ENCODE peak calls at places on chromosomes 6 and 20, in eight cellular contexts. One of them, this sample, is unnamed.

GRCh38 chr20:54985100-54985499 is 509.7 kb downstream of the DOK5 start:
- DNase-seq in endothelial cell of umbilical vein: no peak
- DNase-seq in DND-41: no peak
- DNase-seq in neuronal stem cell: no peak
- DNase-seq in mammary epithelial cell: no peak
- DNase-seq in GM23248: no peak
- DNase-seq in IMR-90: no peak
- DNase-seq in fibroblast of lung: no peak
- DNase-seq in this sample: no peak

GRCh38 chr6:80767808-80768207 is 661.3 kb downstream of the BCKDHB start:
- DNase-seq in GM23248: peak
- DNase-seq in neuronal stem cell: no peak
- DNase-seq in mammary epithelial cell: peak
- DNase-seq in fibroblast of lung: peak
- DNase-seq in IMR-90: peak
- DNase-seq in DND-41: no peak
- DNase-seq in endothelial cell of umbilical vein: no peak
- DNase-seq in this sample: no peak

GRCh38 chr6:46011241-46012085 is 4.2 kb downstream of the CLIC5 start:
- DNase-seq in DND-41: peak
- DNase-seq in IMR-90: no peak
- DNase-seq in mammary epithelial cell: no peak
- DNase-seq in neuronal stem cell: no peak
- DNase-seq in endothelial cell of umbilical vein: peak
- DNase-seq in GM23248: no peak
- DNase-seq in fibroblast of lung: no peak
- DNase-seq in this sample: no peak

GRCh38 chr6:145139895-145140294 is 595.4 kb downstream of the EPM2A start:
- DNase-seq in DND-41: no peak
- DNase-seq in endothelial cell of umbilical vein: no peak
- DNase-seq in neuronal stem cell: no peak
- DNase-seq in GM23248: no peak
- DNase-seq in mammary epithelial cell: no peak
- DNase-seq in IMR-90: no peak
- DNase-seq in fibroblast of lung: no peak
- DNase-seq in this sample: no peak

GRCh38 chr6:65707134-65707826 is at the start of gene EYS:
- DNase-seq in GM23248: no peak
- DNase-seq in IMR-90: no peak
- DNase-seq in DND-41: no peak
- DNase-seq in fibroblast of lung: no peak
- DNase-seq in mammary epithelial cell: no peak
- DNase-seq in neuronal stem cell: no peak
- DNase-seq in endothelial cell of umbilical vein: no peak
- DNase-seq in this sample: no peak

GRCh38 chr6:79372757-79373156 is 138.3 kb upstream of the HMGN3 start:
- DNase-seq in IMR-90: no peak
- DNase-seq in fibroblast of lung: no peak
- DNase-seq in mammary epithelial cell: no peak
- DNase-seq in endothelial cell of umbilical vein: no peak
- DNase-seq in GM23248: no peak
- DNase-seq in neuronal stem cell: no peak
- DNase-seq in DND-41: no peak
- DNase-seq in this sample: no peak

GRCh38 chr6:42326248-42326647 is 108.6 kb upstream of the MRPS10 start:
- DNase-seq in endothelial cell of umbilical vein: no peak
- DNase-seq in mammary epithelial cell: peak
- DNase-seq in GM23248: no peak
- DNase-seq in fibroblast of lung: no peak
- DNase-seq in neuronal stem cell: no peak
- DNase-seq in DND-41: no peak
- DNase-seq in IMR-90: no peak
- DNase-seq in this sample: no peak

GRCh38 chr6:1624071-1624847 is 14.5 kb downstream of the FOXC1 start:
- DNase-seq in DND-41: no peak
- DNase-seq in mammary epithelial cell: no peak
- DNase-seq in endothelial cell of umbilical vein: peak
- DNase-seq in GM23248: no peak
- DNase-seq in fibroblast of lung: no peak
- DNase-seq in neuronal stem cell: no peak
- DNase-seq in IMR-90: no peak
- DNase-seq in this sample: no peak

GRCh38 chr6:148273962-148274752 is 68.5 kb upstream of the SASH1 start:
- DNase-seq in mammary epithelial cell: peak
- DNase-seq in IMR-90: peak
- DNase-seq in DND-41: no peak
- DNase-seq in GM23248: peak
- DNase-seq in neuronal stem cell: no peak
- DNase-seq in fibroblast of lung: no peak
- DNase-seq in endothelial cell of umbilical vein: no peak
- DNase-seq in this sample: no peak

GRCh38 chr20:46307139-46307998 is 929 bp downstream of the CDH22 start:
- DNase-seq in mammary epithelial cell: peak
- DNase-seq in endothelial cell of umbilical vein: peak
- DNase-seq in DND-41: peak
- DNase-seq in GM23248: peak
- DNase-seq in fibroblast of lung: peak
- DNase-seq in neuronal stem cell: peak
- DNase-seq in IMR-90: peak
- DNase-seq in this sample: peak

GRCh38 chr6:118810420-118811027 is 83.4 kb upstream of the ASF1A start:
- DNase-seq in endothelial cell of umbilical vein: no peak
- DNase-seq in GM23248: no peak
- DNase-seq in neuronal stem cell: no peak
- DNase-seq in DND-41: peak
- DNase-seq in IMR-90: no peak
- DNase-seq in mammary epithelial cell: no peak
- DNase-seq in fibroblast of lung: no peak
- DNase-seq in this sample: peak

GRCh38 chr6:33929575-33930288 is 125.9 kb upstream of the MLN start:
- DNase-seq in fibroblast of lung: no peak
- DNase-seq in GM23248: no peak
- DNase-seq in IMR-90: no peak
- DNase-seq in endothelial cell of umbilical vein: no peak
- DNase-seq in neuronal stem cell: no peak
- DNase-seq in mammary epithelial cell: no peak
- DNase-seq in DND-41: no peak
- DNase-seq in this sample: no peak

GRCh38 chr6:33927112-33927511 is 123.3 kb upstream of the MLN start:
- DNase-seq in fibroblast of lung: no peak
- DNase-seq in DND-41: no peak
- DNase-seq in endothelial cell of umbilical vein: no peak
- DNase-seq in mammary epithelial cell: no peak
- DNase-seq in GM23248: peak
- DNase-seq in neuronal stem cell: no peak
- DNase-seq in IMR-90: no peak
- DNase-seq in this sample: no peak

GRCh38 chr6:33926451-33926850 is 122.6 kb upstream of the MLN start:
- DNase-seq in DND-41: peak
- DNase-seq in neuronal stem cell: no peak
- DNase-seq in GM23248: peak
- DNase-seq in IMR-90: no peak
- DNase-seq in mammary epithelial cell: peak
- DNase-seq in endothelial cell of umbilical vein: peak
- DNase-seq in fibroblast of lung: peak
- DNase-seq in this sample: no peak

GRCh38 chr6:33925869-33926268 is 122.1 kb upstream of the MLN start:
- DNase-seq in endothelial cell of umbilical vein: no peak
- DNase-seq in IMR-90: no peak
- DNase-seq in neuronal stem cell: no peak
- DNase-seq in fibroblast of lung: no peak
- DNase-seq in DND-41: no peak
- DNase-seq in GM23248: no peak
- DNase-seq in mammary epithelial cell: no peak
- DNase-seq in this sample: no peak

GRCh38 chr6:33927551-33927950 is 123.7 kb upstream of the MLN start:
- DNase-seq in fibroblast of lung: peak
- DNase-seq in endothelial cell of umbilical vein: no peak
- DNase-seq in mammary epithelial cell: peak
- DNase-seq in neuronal stem cell: no peak
- DNase-seq in DND-41: no peak
- DNase-seq in IMR-90: peak
- DNase-seq in GM23248: peak
- DNase-seq in this sample: no peak
- H3K9ac ChIP-seq in fibroblast of lung: no peak
- H3K9ac ChIP-seq in endothelial cell of umbilical vein: no peak
- H3K9ac ChIP-seq in mammary epithelial cell: no peak
- H3K9ac ChIP-seq in neuronal stem cell: no peak
- H3K9ac ChIP-seq in DND-41: no peak
- H3K9ac ChIP-seq in IMR-90: no peak
- H3K9ac ChIP-seq in GM23248: peak
- H3K9ac ChIP-seq in this sample: no peak

DNA sequence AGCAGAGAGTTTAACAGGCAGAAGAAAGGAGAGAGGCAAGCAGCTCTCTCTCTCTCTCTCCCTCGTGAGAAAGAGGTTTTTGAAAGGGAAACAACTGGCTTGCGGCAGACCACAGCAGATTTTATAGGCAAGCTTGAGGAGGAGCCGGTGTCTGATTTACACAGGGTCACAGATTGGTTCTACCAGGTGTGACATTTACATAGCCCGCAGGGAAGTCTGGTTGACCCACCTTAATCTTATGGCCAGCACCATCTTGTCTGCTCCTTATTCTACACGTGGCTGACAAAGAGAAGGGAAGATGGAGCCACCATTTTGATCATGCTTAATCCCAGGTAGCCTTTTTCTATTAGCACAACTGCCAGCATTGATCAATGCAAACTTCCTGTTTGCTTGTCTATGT is 65.4 kb downstream of the OR2J2 start:
- DNase-seq in DND-41: no peak
- DNase-seq in endothelial cell of umbilical vein: no peak
- DNase-seq in GM23248: no peak
- DNase-seq in neuronal stem cell: no peak
- DNase-seq in fibroblast of lung: no peak
- DNase-seq in IMR-90: no peak
- DNase-seq in mammary epithelial cell: no peak
- DNase-seq in this sample: no peak
- H3K9ac ChIP-seq in DND-41: no peak
- H3K9ac ChIP-seq in endothelial cell of umbilical vein: no peak
- H3K9ac ChIP-seq in GM23248: no peak
- H3K9ac ChIP-seq in neuronal stem cell: no peak
- H3K9ac ChIP-seq in fibroblast of lung: no peak
- H3K9ac ChIP-seq in IMR-90: no peak
- H3K9ac ChIP-seq in mammary epithelial cell: no peak
- H3K9ac ChIP-seq in this sample: no peak

DNA sequence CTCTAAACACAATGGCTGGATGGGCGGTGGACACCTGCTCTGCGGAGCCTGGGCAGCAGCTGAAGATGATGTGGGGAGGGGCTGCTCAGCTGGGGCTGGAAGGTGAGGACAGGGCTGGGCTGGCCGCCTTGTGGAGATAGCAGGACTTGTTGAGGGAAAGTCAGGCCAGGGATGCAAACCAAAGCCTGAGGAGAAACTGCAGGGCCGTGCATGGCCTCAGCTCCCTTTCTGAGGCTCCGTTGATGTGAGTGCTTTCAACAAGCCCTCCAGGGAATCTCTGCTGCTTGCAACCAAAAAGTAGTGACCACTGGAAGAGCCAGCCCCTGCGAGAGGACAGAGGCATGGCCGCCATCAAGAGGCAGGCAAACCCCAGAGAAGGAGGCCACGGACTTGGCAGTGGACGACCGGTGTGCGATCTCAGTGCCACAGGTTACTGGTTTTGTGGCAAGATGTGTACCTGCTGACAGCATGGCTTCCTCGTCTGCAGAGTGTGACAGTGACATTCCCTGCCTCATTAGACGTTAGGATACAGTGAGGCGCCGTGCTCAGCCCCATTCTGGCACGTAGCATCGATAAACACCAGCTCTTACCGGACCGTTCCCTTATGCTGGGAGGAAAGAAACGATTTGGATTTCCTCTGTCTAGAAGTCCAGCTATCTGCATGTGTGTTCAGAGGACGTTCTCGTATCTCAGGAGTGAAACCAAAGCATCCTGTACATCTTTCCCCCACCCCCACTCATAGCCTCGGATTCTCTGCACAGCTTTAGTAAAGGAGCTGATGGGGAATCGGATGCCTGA is 37.9 kb downstream of the ERMARD start:
- DNase-seq in mammary epithelial cell: no peak
- DNase-seq in GM23248: no peak
- DNase-seq in neuronal stem cell: no peak
- DNase-seq in DND-41: no peak
- DNase-seq in IMR-90: no peak
- DNase-seq in fibroblast of lung: no peak
- DNase-seq in endothelial cell of umbilical vein: no peak
- DNase-seq in this sample: no peak
- H3K9ac ChIP-seq in mammary epithelial cell: peak
- H3K9ac ChIP-seq in GM23248: peak
- H3K9ac ChIP-seq in neuronal stem cell: no peak
- H3K9ac ChIP-seq in DND-41: no peak
- H3K9ac ChIP-seq in IMR-90: peak
- H3K9ac ChIP-seq in fibroblast of lung: peak
- H3K9ac ChIP-seq in endothelial cell of umbilical vein: no peak
- H3K9ac ChIP-seq in this sample: peak

GRCh38 chr20:35279040-35279439 is 1.1 kb upstream of the MMP24OS start:
- DNase-seq in endothelial cell of umbilical vein: no peak
- DNase-seq in IMR-90: peak
- DNase-seq in GM23248: peak
- DNase-seq in DND-41: no peak
- DNase-seq in neuronal stem cell: no peak
- DNase-seq in mammary epithelial cell: peak
- DNase-seq in fibroblast of lung: no peak
- DNase-seq in this sample: no peak

GRCh38 chr20:35279533-35280174 is 1.7 kb upstream of the MMP24OS start:
- DNase-seq in endothelial cell of umbilical vein: no peak
- DNase-seq in mammary epithelial cell: peak
- DNase-seq in DND-41: no peak
- DNase-seq in fibroblast of lung: no peak
- DNase-seq in GM23248: no peak
- DNase-seq in neuronal stem cell: no peak
- DNase-seq in IMR-90: no peak
- DNase-seq in this sample: no peak

GRCh38 chr20:35276408-35276807 is 1.5 kb downstream of the MMP24OS start:
- DNase-seq in neuronal stem cell: no peak
- DNase-seq in GM23248: peak
- DNase-seq in mammary epithelial cell: no peak
- DNase-seq in DND-41: no peak
- DNase-seq in fibroblast of lung: no peak
- DNase-seq in endothelial cell of umbilical vein: no peak
- DNase-seq in IMR-90: no peak
- DNase-seq in this sample: no peak

GRCh38 chr20:35277127-35277526 is 795 bp downstream of the MMP24OS start:
- DNase-seq in fibroblast of lung: no peak
- DNase-seq in GM23248: no peak
- DNase-seq in neuronal stem cell: no peak
- DNase-seq in endothelial cell of umbilical vein: no peak
- DNase-seq in DND-41: no peak
- DNase-seq in mammary epithelial cell: no peak
- DNase-seq in IMR-90: no peak
- DNase-seq in this sample: no peak

GRCh38 chr20:35277531-35278395 is at the start of gene MMP24OS:
- DNase-seq in fibroblast of lung: peak
- DNase-seq in neuronal stem cell: peak
- DNase-seq in mammary epithelial cell: peak
- DNase-seq in IMR-90: peak
- DNase-seq in DND-41: peak
- DNase-seq in GM23248: peak
- DNase-seq in endothelial cell of umbilical vein: peak
- DNase-seq in this sample: peak
- H3K9ac ChIP-seq in fibroblast of lung: peak
- H3K9ac ChIP-seq in neuronal stem cell: peak
- H3K9ac ChIP-seq in mammary epithelial cell: peak
- H3K9ac ChIP-seq in IMR-90: peak
- H3K9ac ChIP-seq in DND-41: peak
- H3K9ac ChIP-seq in GM23248: peak
- H3K9ac ChIP-seq in endothelial cell of umbilical vein: peak
- H3K9ac ChIP-seq in this sample: peak